ENCODE peak calls at places on chromosomes 4 and X, in nine cellular contexts. Y, N, Z, E, V, A, O, L and T are unnamed samples.

GRCh38 chr4:26226978-26227377 is 93.8 kb upstream of the RBPJ start:
- DNase-seq in V (no peak), N (no peak), E (no peak), A (no peak), Y (no peak), L (no peak), O (no peak), Z (no peak), T (no peak)

GRCh38 chrX:72461766-72462165 is 110.9 kb downstream of the HDAC8 start:
- DNase-seq in E (no peak), Z (no peak), N (no peak), O (no peak), V (no peak), A (no peak), L (no peak), Y (no peak), T (no peak)

GRCh38 chrX:118807151-118808017 is 16.2 kb upstream of the ZCCHC12 start:
- DNase-seq in N (peak), A (peak), E (no peak), L (peak), Y (no peak), O (no peak), V (peak), Z (peak), T (peak)

GRCh38 chr4:146132445-146132844 is 43.1 kb upstream of the LSM6 start:
- DNase-seq in O (no peak), L (no peak), N (no peak), E (no peak), A (no peak), Y (no peak), V (no peak), Z (no peak), T (no peak)

GRCh38 chrX:23634181-23634580 is 33.1 kb upstream of the PRDX4 start:
- DNase-seq in Y (no peak), Z (no peak), N (no peak), A (no peak), L (no peak), V (no peak), O (no peak), E (no peak), T (no peak)

GRCh38 chrX:19064175-19064574 is 58.1 kb downstream of the ADGRG2 start:
- DNase-seq in N (no peak), O (no peak), E (no peak), L (no peak), Y (no peak), Z (no peak), A (no peak), V (no peak), T (no peak)

GRCh38 chr4:24564488-24564887 is 19.9 kb downstream of the DHX15 start:
- DNase-seq in Z (no peak), A (no peak), E (no peak), N (no peak), O (no peak), Y (no peak), L (no peak), V (no peak), T (no peak)

GRCh38 chr4:174559894-174560293 is 37.6 kb upstream of the HPGD start:
- DNase-seq in L (no peak), Y (no peak), A (no peak), O (no peak), N (no peak), V (no peak), E (no peak), Z (peak), T (no peak)

GRCh38 chr4:113952452-113953029 is 26.9 kb downstream of the ARSJ start:
- DNase-seq in E (no peak), N (no peak), V (no peak), L (peak), A (peak), Y (no peak), Z (peak), O (peak), T (no peak)

GRCh38 chr4:38030023-38030422 is 69.8 kb downstream of the PTTG2 start:
- DNase-seq in E (no peak), O (no peak), N (no peak), Y (no peak), V (no peak), A (no peak), Z (no peak), L (no peak), T (no peak)